ENCODE peak calls at places on chromosomes 13 and 19, in ten cellular contexts. X is fibroblast of pulmonary artery, A is AG04449, Q is activated B cell treated with CpG ODN at 0.5 μM for 24 hours, G is body of pancreas, R is colonic mucosa, T is dorsolateral prefrontal cortex, U is PC-3, H is epithelial cell of esophagus, W is PC-9. F is an unnamed sample.

GRCh38 chr13:25415196-25415595 is 43.4 kb downstream of the ATP8A2 start:
- DNase-seq in G (no peak), R (no peak), W (no peak), H (no peak), T (no peak), X (no peak), Q (no peak), U (no peak), A (no peak), F (no peak)

GRCh38 chr19:20039203-20039723 is at the start of gene ZNF682:
- DNase-seq in G (peak), T (peak), H (peak), W (peak), R (peak), U (peak), A (peak), Q (peak), X (peak), F (peak)

GRCh38 chr19:14580623-14581237 is 2.2 kb upstream of the CLEC17A start:
- DNase-seq in A (no peak), R (no peak), T (no peak), U (no peak), Q (no peak), H (no peak), W (peak), G (no peak), X (no peak), F (no peak)

GRCh38 chr13:51451134-51451466 is 1.7 kb downstream of the INTS6 start:
- DNase-seq in U (no peak), W (no peak), A (no peak), R (no peak), G (no peak), X (no peak), H (no peak), T (no peak), Q (no peak), F (no peak)

GRCh38 chr19:16660763-16661479 is at the start of gene TMEM38A:
- DNase-seq in Q (peak), G (peak), T (no peak), H (peak), R (peak), A (no peak), W (no peak), X (no peak), U (peak), F (no peak)

GRCh38 chr19:33569822-33570221 is 48.2 kb upstream of the PEPD start:
- DNase-seq in U (no peak), Q (no peak), T (no peak), W (no peak), X (no peak), A (no peak), G (no peak), H (no peak), R (no peak), F (no peak)

GRCh38 chr19:12664406-12665280 is 1.9 kb downstream of the MAN2B1 start:
- DNase-seq in A (no peak), R (peak), Q (no peak), G (no peak), X (no peak), W (no peak), U (no peak), H (no peak), T (no peak), F (no peak)

GRCh38 chr13:71865858-71866172 is 1.2 kb downstream of the DACH1 start:
- DNase-seq in W (no peak), G (peak), T (no peak), A (no peak), X (no peak), Q (no peak), R (peak), H (peak), U (no peak), F (peak)

GRCh38 chr13:84574851-84575250 is 692.6 kb upstream of the SLITRK1 start:
- DNase-seq in A (peak), U (peak), G (no peak), T (no peak), R (no peak), X (peak), W (no peak), Q (no peak), H (peak), F (no peak)

GRCh38 chr13:113411216-113412023 is 41.9 kb downstream of the ADPRHL1 start:
- DNase-seq in Q (no peak), U (peak), R (peak), A (peak), H (peak), X (peak), G (no peak), T (no peak), W (peak), F (no peak)

GRCh38 chr19:3620145-3620816 is 6.3 kb downstream of the CACTIN start:
- DNase-seq in A (no peak), T (no peak), X (no peak), G (no peak), U (no peak), Q (no peak), H (no peak), R (no peak), W (no peak), F (no peak)

GRCh38 chr19:6038634-6039405 is 60.9 kb upstream of the RANBP3 start:
- DNase-seq in W (no peak), R (no peak), G (no peak), U (no peak), A (no peak), H (peak), X (no peak), Q (no peak), T (no peak), F (no peak)

GRCh38 chr13:77386880-77387606 is 60.1 kb upstream of the MYCBP2 start:
- DNase-seq in W (no peak), G (no peak), Q (no peak), X (peak), H (no peak), U (peak), R (no peak), T (no peak), A (peak), F (no peak)

GRCh38 chr19:10076535-10076934 is 9.6 kb upstream of the SHFL start:
- DNase-seq in X (no peak), W (no peak), R (no peak), T (no peak), A (no peak), Q (no peak), H (no peak), G (no peak), U (no peak), F (no peak)

GRCh38 chr19:10078329-10078728 is 7.8 kb upstream of the SHFL start:
- DNase-seq in H (no peak), G (no peak), Q (no peak), T (no peak), R (no peak), W (no peak), X (no peak), U (no peak), A (no peak), F (no peak)

GRCh38 chr19:10070730-10071446 is 15.2 kb upstream of the SHFL start:
- DNase-seq in X (no peak), Q (no peak), G (no peak), H (no peak), U (no peak), A (no peak), W (no peak), T (no peak), R (no peak), F (no peak)

GRCh38 chr19:10079031-10079453 is 7.1 kb upstream of the SHFL start:
- DNase-seq in U (peak), R (peak), T (no peak), G (peak), Q (no peak), H (no peak), W (no peak), X (no peak), A (no peak), F (no peak)

GRCh38 chr19:10074153-10074552 is 12.0 kb upstream of the SHFL start:
- DNase-seq in G (no peak), R (peak), X (peak), A (no peak), U (peak), H (peak), T (no peak), Q (no peak), W (no peak), F (no peak)
- TF ChIP-seq CTCF in G (peak), R (no peak), X (peak), A (peak), U (peak), H (peak), T (peak), Q (no peak), W (peak), F (no peak)

GRCh38 chr13:73388586-73388985 is 329.8 kb downstream of the KLF5 start:
- DNase-seq in A (no peak), R (no peak), X (no peak), H (no peak), W (no peak), Q (no peak), T (no peak), U (peak), G (no peak), F (no peak)

GRCh38 chr13:73385848-73386247 is 327.0 kb downstream of the KLF5 start:
- DNase-seq in U (no peak), T (no peak), Q (no peak), H (peak), G (no peak), W (no peak), A (no peak), X (no peak), R (no peak), F (no peak)

GRCh38 chr13:73390100-73390499 is 331.3 kb downstream of the KLF5 start:
- DNase-seq in T (no peak), A (no peak), Q (no peak), U (no peak), W (no peak), X (no peak), G (no peak), H (peak), R (no peak), F (no peak)

DNA sequence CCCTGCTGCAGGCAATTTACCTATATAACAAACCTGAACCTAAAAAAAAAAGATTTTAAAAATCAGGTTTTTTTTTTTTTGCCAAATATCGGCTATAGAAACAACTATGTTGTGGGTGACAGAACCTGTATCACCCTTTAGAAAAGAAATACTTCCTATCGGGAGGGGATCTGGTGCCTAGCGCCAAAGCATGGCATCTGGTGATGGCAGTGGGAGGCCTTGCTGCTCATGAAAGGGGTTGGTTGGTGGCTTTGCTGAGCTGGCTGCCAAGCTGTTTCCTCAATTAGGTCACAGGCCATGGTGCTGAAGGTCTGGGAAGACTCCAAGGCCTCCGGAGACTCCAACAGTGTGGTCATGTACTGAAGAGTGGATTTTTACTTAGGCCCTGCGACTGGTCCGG is 328.5 kb downstream of the KLF5 start:
- DNase-seq in R (no peak), T (no peak), X (no peak), H (no peak), G (no peak), A (no peak), Q (no peak), U (no peak), W (no peak), F (no peak)
- TF ChIP-seq CTCF in R (no peak), T (no peak), X (no peak), H (no peak), G (no peak), A (no peak), Q (no peak), U (no peak), W (no peak), F (no peak)

DNA sequence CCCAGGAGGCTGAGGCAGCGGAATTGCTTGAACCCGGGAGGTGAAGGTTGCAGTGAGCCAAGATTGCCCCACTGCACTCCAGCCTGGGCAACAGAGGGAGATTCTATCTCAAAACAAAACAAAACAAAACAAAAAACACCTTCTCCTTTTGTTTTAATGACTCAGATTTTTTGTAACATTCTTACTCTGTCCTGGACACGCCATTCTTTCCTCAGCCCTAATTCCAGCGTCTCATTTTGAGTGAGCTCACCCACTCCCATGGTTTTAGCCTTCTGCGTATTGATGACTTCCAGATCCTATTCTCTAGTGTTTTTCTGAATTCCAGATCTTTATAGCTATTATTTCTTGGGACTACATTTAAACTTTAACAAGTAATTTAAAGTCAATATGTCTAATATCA is 326.3 kb downstream of the MYO16 start:
- DNase-seq in A (no peak), T (no peak), W (no peak), Q (no peak), U (no peak), H (no peak), R (no peak), G (no peak), X (no peak), F (no peak)
- TF ChIP-seq CTCF in A (no peak), T (no peak), W (no peak), Q (no peak), U (no peak), H (no peak), R (no peak), G (no peak), X (no peak), F (no peak)

GRCh38 chr19:17718988-17719711 is at the start of gene MAP1S:
- DNase-seq in R (peak), T (peak), Q (peak), H (peak), W (peak), A (no peak), X (peak), U (peak), G (peak), F (no peak)

GRCh38 chr19:17718467-17718987 is 753 bp upstream of the MAP1S start:
- DNase-seq in X (no peak), R (no peak), A (no peak), G (no peak), U (peak), T (no peak), W (no peak), Q (no peak), H (peak), F (no peak)

GRCh38 chr19:17719730-17720486 is 628 bp downstream of the MAP1S start:
- DNase-seq in H (peak), W (peak), Q (no peak), T (no peak), A (no peak), X (no peak), U (peak), G (peak), R (peak), F (no peak)

GRCh38 chr19:17720487-17720839 is 1.2 kb downstream of the MAP1S start:
- DNase-seq in T (no peak), U (no peak), W (no peak), Q (no peak), G (no peak), R (no peak), A (no peak), H (no peak), X (no peak), F (no peak)

DNA sequence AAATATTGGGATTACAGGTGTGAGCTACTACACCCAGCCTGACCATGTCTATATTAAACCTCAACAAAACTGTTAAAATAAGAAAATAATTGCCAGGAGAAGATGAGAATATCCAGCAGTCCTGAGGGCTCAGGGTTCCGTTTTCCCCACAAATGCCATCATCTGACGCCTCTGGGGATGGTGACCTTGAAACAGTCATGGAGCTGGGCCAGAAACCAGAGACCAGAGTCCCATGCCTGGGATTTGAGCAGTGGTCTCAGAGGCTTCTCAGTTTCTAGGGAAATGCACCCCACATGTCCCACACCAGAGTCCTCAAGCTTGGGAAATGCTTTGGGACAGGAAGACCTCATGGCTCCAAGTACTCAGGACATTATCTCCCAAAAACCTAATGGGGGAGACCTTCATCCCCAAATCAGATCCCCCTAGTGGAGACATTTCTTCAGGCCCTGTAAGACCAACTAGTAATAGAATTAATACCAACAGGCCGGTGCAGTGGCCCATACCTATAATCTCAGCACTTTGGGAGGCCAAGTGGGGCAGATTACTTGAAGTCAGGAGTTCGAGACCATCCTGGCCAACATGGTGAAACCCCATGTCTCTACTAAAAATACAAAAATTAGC is 2.9 kb upstream of the MAP1S start:
- DNase-seq in R (no peak), X (no peak), H (no peak), T (no peak), U (no peak), W (no peak), A (no peak), Q (no peak), G (no peak), F (no peak)
- TF ChIP-seq CTCF in R (no peak), X (peak), H (no peak), T (no peak), U (peak), W (peak), A (no peak), Q (no peak), G (no peak), F (no peak)

DNA sequence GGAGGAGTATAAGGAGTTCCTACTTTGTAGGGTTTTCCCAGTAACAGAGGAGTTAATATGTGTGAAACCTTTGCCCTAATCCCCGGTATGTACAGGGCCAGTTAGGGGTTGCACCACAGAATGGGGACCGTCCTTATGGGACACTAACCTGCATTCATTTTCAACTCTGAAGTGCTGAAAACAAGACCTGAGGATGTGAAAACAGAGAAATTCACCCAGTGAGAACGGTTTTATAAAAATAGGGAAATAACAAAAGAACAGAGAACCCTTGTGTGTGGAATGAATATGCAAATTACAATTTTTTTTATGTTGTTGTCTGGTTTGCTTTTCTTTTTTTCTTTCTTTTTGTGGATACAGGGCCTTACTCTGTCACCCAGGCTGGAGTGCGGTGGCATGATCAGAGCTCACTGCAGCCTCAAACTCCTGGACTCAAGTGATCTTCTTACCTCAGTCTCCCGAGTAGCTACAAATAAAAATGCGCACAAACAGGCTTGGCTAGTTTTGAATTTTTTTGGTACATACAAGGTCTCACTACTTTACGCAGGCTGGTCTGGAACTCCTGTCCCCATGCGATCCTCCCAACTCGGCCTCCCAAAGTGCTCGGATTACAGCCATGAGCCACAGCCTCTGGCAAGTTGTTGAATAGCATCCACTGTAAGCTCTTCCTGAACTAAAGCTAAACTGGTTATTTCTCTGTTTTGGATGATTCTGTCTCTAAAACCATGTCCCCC is 10.6 kb downstream of the CLC start:
- DNase-seq in H (no peak), X (no peak), A (no peak), T (no peak), W (no peak), R (no peak), U (no peak), G (no peak), Q (no peak), F (no peak)
- TF ChIP-seq CTCF in H (no peak), X (no peak), A (no peak), T (no peak), W (no peak), R (no peak), U (no peak), G (no peak), Q (no peak), F (no peak)

GRCh38 chr19:1070576-1070930 is 3.6 kb downstream of the ARHGAP45 start:
- DNase-seq in G (no peak), T (no peak), X (no peak), H (no peak), R (no peak), U (no peak), W (no peak), A (no peak), Q (no peak), F (no peak)
- TF ChIP-seq CTCF in G (no peak), T (no peak), X (peak), H (peak), R (no peak), U (no peak), W (no peak), A (peak), Q (no peak), F (no peak)

DNA sequence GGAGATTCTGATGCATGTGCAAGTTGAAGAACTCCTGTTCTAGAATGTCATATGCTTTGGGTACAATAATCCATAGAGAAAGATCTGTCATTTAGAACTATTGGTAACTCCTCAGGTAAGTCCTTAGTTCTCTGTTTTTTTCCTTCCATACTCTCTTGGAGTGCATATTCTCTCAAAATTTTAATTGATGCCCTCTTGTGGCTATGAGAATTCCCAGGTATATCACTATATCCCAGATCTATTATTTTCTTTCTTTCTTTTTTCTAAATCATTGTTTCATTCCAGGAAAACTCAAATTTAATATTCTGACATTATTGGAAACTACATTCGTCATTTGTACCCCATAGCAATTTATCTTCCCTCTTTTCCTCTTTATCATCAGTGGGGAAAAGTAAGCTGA is 485.4 kb downstream of the KLF5 start:
- DNase-seq in U (peak), H (peak), A (no peak), G (no peak), R (no peak), Q (no peak), W (no peak), T (no peak), X (peak), F (no peak)
- TF ChIP-seq CTCF in U (peak), H (peak), A (no peak), G (peak), R (no peak), Q (no peak), W (peak), T (no peak), X (peak), F (no peak)

DNA sequence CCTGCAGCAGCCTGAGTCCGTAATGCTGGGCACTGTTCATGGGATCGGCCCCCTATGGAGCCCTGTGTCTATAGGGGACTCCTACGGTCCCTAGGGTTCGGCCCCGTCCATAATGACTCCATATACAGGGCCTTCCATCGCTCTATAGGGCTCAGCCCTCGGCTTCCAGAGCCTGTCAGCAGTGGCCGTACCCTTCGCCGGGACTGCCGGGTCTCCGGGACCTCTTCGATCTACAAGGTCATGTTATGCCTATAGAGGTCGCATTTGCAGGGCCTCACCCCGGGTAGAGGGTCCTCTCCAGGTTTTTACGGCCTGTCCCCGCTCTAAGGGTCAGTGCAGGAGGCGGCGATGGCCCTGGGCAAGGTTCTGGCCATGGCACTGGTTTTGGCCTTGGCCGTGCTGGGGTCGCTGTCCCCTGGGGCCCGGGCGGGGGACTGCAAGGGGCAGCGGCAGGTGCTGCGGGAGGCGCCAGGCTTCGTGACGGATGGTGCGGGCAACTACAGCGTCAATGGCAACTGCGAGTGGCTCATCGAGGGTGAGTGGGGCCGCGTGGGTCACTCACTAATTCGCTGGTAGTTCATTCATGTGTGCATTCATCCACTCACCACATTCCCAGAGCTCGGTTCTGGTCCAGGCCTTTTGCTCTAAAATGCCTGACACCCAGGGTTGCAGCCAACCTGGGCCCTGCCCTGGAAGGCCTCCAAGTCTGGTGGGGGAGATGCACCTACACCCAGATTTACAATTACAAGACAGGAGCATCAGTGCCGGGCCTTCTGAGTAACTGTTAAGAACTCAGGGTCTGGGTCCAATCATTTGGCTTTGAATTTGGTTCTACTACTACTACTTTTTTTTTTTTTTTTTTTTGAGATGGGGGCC is 699 bp downstream of the MEGF8 start:
- DNase-seq in R (peak), A (no peak), W (no peak), X (no peak), Q (peak), G (no peak), U (no peak), T (no peak), H (no peak), F (no peak)
- TF ChIP-seq CTCF in R (no peak), A (no peak), W (no peak), X (no peak), Q (no peak), G (no peak), U (peak), T (no peak), H (no peak), F (no peak)

F was measured in CD14-positive monocyte.